ENCODE peak calls at places on chromosome 3, in ten cellular contexts. F is fibroblast of pulmonary artery; D is lower leg skin; U is spleen; N is glutamatergic neuron; R is endothelial cell; B is CD8-positive, alpha-beta T cell; C is nephron progenitor cell; Z is kidney; A is fibroblast of villous mesenchyme. O is an unnamed sample.

GRCh38 chr3:197406266-197406665 is 107.9 kb upstream of the DLG1 start:
- DNase-seq in D (no peak), R (no peak), N (no peak), C (no peak), U (peak; percentile 68), Z (peak; percentile 86), B (no peak), F (peak; percentile 70), A (peak; percentile 55), O (no peak)

GRCh38 chr3:146550743-146551510 is 6.5 kb upstream of the PLSCR1 start:
- DNase-seq in F (peak; percentile 87), N (no peak), A (peak; percentile 96), Z (no peak), R (no peak), C (no peak), D (no peak), B (no peak), U (no peak), O (no peak)

GRCh38 chr3:63791974-63792373 is 27.1 kb upstream of the C3orf49 start:
- DNase-seq in A (peak; percentile 81), D (no peak), B (no peak), R (no peak), N (no peak), C (no peak), Z (no peak), F (peak; percentile 76), U (no peak), O (peak; percentile 10)

GRCh38 chr3:125310623-125311076 is 64.5 kb downstream of the ZNF148 start:
- DNase-seq in R (no peak), F (no peak), A (peak; percentile 41), Z (no peak), C (no peak), U (no peak), B (peak; percentile 59), N (no peak), D (no peak), O (no peak)

GRCh38 chr3:125191256-125191655 is 21.3 kb downstream of the SLC12A8 start:
- DNase-seq in D (no peak), N (no peak), U (no peak), B (no peak), A (peak; percentile 27), C (no peak), F (no peak), R (no peak), Z (no peak), O (no peak)

GRCh38 chr3:170469151-170470062 is 50.7 kb downstream of the CLDN11 start:
- DNase-seq in A (peak; percentile 89), C (peak; percentile 27), R (no peak), D (no peak), Z (no peak), B (no peak), N (no peak), F (no peak), U (no peak), O (no peak)

GRCh38 chr3:25457642-25458419 is 29.8 kb downstream of the RARB start:
- DNase-seq in D (no peak), B (no peak), R (no peak), Z (no peak), C (no peak), U (no peak), A (peak; percentile 58), F (no peak), N (no peak), O (no peak)

GRCh38 chr3:111954228-111954990 is 24.4 kb upstream of the ABHD10 start:
- DNase-seq in C (no peak), F (no peak), N (no peak), B (no peak), A (no peak), R (no peak), U (no peak), D (no peak), Z (no peak), O (no peak)

GRCh38 chr3:170585937-170586310 is at the start of gene SLC7A14:
- DNase-seq in C (no peak), D (no peak), A (no peak), R (no peak), N (peak; percentile 62), F (no peak), U (no peak), B (no peak), Z (no peak), O (peak; percentile 66)

GRCh38 chr3:188272481-188273372 is 118.8 kb downstream of the LPP start:
- DNase-seq in R (no peak), F (peak; percentile 72), D (no peak), U (no peak), B (no peak), Z (no peak), N (no peak), C (no peak), A (peak; percentile 97), O (no peak)

GRCh38 chr3:79383402-79384012 is 384.3 kb downstream of the ROBO1 start:
- DNase-seq in N (no peak), Z (no peak), R (no peak), A (peak; percentile 23), U (no peak), F (peak; percentile 79), D (no peak), B (no peak), C (no peak), O (no peak)

GRCh38 chr3:23915537-23916108 is 1.2 kb downstream of the NKIRAS1 start:
- DNase-seq in D (no peak), B (no peak), R (no peak), U (no peak), C (no peak), Z (no peak), F (peak; percentile 67), N (no peak), A (peak; percentile 54), O (no peak)

GRCh38 chr3:182412066-182412465 is 381.2 kb upstream of the ATP11B start:
- DNase-seq in R (no peak), C (no peak), D (no peak), B (no peak), N (no peak), U (no peak), F (no peak), A (no peak), Z (no peak), O (no peak)

GRCh38 chr3:18559323-18559972 is 134.3 kb upstream of the SATB1 start:
- DNase-seq in N (peak; percentile 26), Z (no peak), F (peak; percentile 41), B (peak; percentile 30), D (no peak), A (peak; percentile 2), R (peak; percentile 46), C (peak; percentile 40), U (no peak), O (peak; percentile 40)

GRCh38 chr3:181709537-181710279 is 2.0 kb upstream of the SOX2 start:
- DNase-seq in D (peak; percentile 64), Z (peak; percentile 79), C (peak; percentile 91), U (peak; percentile 86), F (peak; percentile 69), N (peak; percentile 87), R (peak; percentile 85), A (peak; percentile 58), B (peak; percentile 60), O (peak; percentile 68)

GRCh38 chr3:141050576-141050912 is 603 bp upstream of the SPSB4 start:
- DNase-seq in N (no peak), D (no peak), F (no peak), C (no peak), A (no peak), U (no peak), R (no peak), Z (no peak), B (no peak), O (peak; percentile 27)

GRCh38 chr3:38637906-38638305 is 11.6 kb downstream of the SCN5A start:
- DNase-seq in U (no peak), N (no peak), F (no peak), D (no peak), Z (peak; percentile 10), A (no peak), B (no peak), C (no peak), R (no peak), O (no peak)

GRCh38 chr3:138465451-138465850 is 31.0 kb downstream of the ESYT3 start:
- DNase-seq in F (no peak), B (no peak), C (no peak), U (no peak), D (no peak), Z (peak; percentile 24), A (no peak), R (no peak), N (no peak), O (no peak)
- TF ChIP-seq CTCF in F (no peak), B (no peak), C (no peak), U (no peak), D (no peak), Z (no peak), A (no peak), R (no peak), N (no peak), O (no peak)

DNA sequence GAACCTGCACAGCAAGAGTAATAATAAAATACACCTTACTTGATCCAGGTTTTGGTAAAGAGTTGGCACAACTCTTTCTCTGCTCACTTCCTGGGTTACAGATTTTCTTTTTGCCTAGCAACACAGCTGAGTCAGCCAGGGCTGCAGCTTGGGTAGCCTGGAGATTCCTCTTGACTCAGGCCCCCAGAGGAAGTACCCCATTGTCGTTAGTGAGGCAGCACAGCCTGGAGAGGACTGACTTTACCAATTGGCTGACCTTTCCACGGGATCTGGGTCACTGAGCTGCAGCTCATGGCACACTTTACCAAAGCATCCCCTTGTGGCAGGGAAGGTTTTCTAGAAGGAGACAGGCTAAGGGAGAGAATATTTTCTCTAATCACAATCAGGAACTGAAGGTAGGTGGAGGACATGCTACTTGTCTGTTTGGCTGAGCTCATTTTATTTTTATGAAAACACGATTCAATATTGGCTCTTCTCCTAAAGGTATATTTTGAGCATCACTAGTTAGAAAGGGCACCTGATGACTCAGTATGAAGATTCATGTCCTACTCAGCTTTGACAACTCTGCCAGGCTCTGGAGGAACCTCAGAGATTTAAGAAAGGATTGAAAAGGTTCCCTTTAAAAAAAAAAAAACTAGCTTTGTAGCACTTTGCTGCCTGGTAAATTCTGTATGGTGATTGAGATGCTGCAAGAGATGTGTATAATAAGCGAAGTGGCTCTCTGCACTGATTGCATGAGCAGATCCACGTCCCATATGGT is 124.9 kb downstream of the CHDH start:
- DNase-seq in N (no peak), F (no peak), B (no peak), D (no peak), Z (no peak), A (no peak), C (no peak), U (no peak), R (no peak), O (no peak)
- TF ChIP-seq CTCF in N (no peak), F (no peak), B (no peak), D (no peak), Z (no peak), A (no peak), C (peak; percentile 11), U (no peak), R (no peak), O (no peak)

GRCh38 chr3:13140596-13140995 is 67.4 kb upstream of the IQSEC1 start:
- DNase-seq in N (no peak), U (peak; percentile 49), R (no peak), C (no peak), F (no peak), D (no peak), Z (no peak), A (no peak), B (no peak), O (no peak)
- TF ChIP-seq CTCF in N (no peak), U (no peak), R (no peak), C (no peak), F (no peak), D (no peak), Z (no peak), A (no peak), B (no peak), O (no peak)

GRCh38 chr3:13513051-13513912 is 33.2 kb downstream of the HDAC11 start:
- DNase-seq in F (no peak), D (peak; percentile 71), Z (peak; percentile 57), C (no peak), R (no peak), B (no peak), A (peak; percentile 76), N (no peak), U (peak; percentile 54), O (no peak)
- TF ChIP-seq CTCF in F (no peak), D (no peak), Z (no peak), C (no peak), R (no peak), B (no peak), A (no peak), N (no peak), U (no peak), O (no peak)